ENCODE peak calls at places on chromosomes 4 and X, in nine cellular contexts. I is AG10803, Y is NB4, K is COLO829, P is ovary, J is activated gamma-delta T cell treated with Interleukin-2 at 50 U/mL for 16 hours, D is Right ventricle myocardium superior, E is mucosa of gallbladder, H is neural progenitor cell. B is an unnamed sample.

GRCh38 chr4:67549123-67549522 is 3.8 kb upstream of the CENPC start:
- DNase-seq in I (no peak), P (no peak), Y (peak; percentile 49), H (no peak), K (no peak), E (no peak), D (no peak), J (no peak), B (no peak)

GRCh38 chr4:99013402-99013843 is 17.9 kb downstream of the METAP1 start:
- DNase-seq in J (no peak), E (no peak), D (no peak), Y (no peak), H (peak; percentile 35), P (no peak), I (no peak), K (no peak), B (no peak)

GRCh38 chr4:153222790-153223417 is 18.7 kb downstream of the TRIM2 start:
- DNase-seq in Y (peak; percentile 55), H (peak; percentile 70), J (peak; percentile 6), E (peak; percentile 47), I (peak; percentile 49), D (peak; percentile 79), P (peak; percentile 74), K (no peak), B (peak; percentile 59)

GRCh38 chrX:65987856-65988255 is 52.0 kb downstream of the VSIG4 start:
- DNase-seq in H (no peak), D (no peak), J (no peak), K (no peak), I (no peak), P (no peak), E (no peak), Y (peak; percentile 72), B (no peak)

GRCh38 chr4:155248002-155248896 is 39.8 kb downstream of the NPY2R start:
- DNase-seq in K (peak; percentile 13), H (peak; percentile 90), D (no peak), I (no peak), E (no peak), Y (no peak), P (no peak), J (no peak), B (no peak)

GRCh38 chr4:159071969-159072765 is 30.7 kb upstream of the RAPGEF2 start:
- DNase-seq in J (no peak), P (no peak), Y (no peak), K (no peak), E (no peak), I (no peak), D (no peak), H (no peak), B (no peak)

GRCh38 chr4:26887143-26887542 is 26.5 kb downstream of the STIM2 start:
- DNase-seq in H (no peak), E (no peak), J (no peak), Y (no peak), K (no peak), I (no peak), D (no peak), P (no peak), B (no peak)

GRCh38 chr4:173761236-173761635 is 231.2 kb upstream of the HAND2 start:
- DNase-seq in K (no peak), J (no peak), Y (no peak), D (no peak), H (no peak), I (no peak), P (no peak), E (no peak), B (no peak)

GRCh38 chr4:7360802-7361201 is 73.9 kb downstream of the PSAPL1 start:
- DNase-seq in D (no peak), E (no peak), H (no peak), J (no peak), Y (no peak), K (no peak), I (no peak), P (peak; percentile 20), B (no peak)

GRCh38 chrX:22912598-22912997 is 87.2 kb upstream of the DDX53 start:
- DNase-seq in J (no peak), D (no peak), P (no peak), I (no peak), H (no peak), Y (no peak), E (no peak), K (no peak), B (no peak)

GRCh38 chr4:44221407-44221806 is 227.2 kb downstream of the KCTD8 start:
- DNase-seq in H (no peak), P (peak; percentile 13), K (no peak), E (no peak), I (no peak), Y (no peak), J (no peak), D (no peak), B (no peak)

GRCh38 chr4:169723207-169723606 is 34.5 kb downstream of the HPF1 start:
- DNase-seq in J (no peak), K (peak; percentile 20), H (peak; percentile 33), D (no peak), I (peak; percentile 6), P (no peak), E (no peak), Y (peak; percentile 16), B (peak; percentile 3)

GRCh38 chr4:110808371-110808878 is 185.5 kb upstream of the PITX2 start:
- DNase-seq in J (no peak), P (no peak), E (no peak), H (no peak), Y (no peak), D (no peak), I (no peak), K (no peak), B (no peak)

GRCh38 chr4:15234585-15235126 is 193.2 kb upstream of the C1QTNF7 start:
- DNase-seq in P (no peak), J (no peak), D (no peak), E (no peak), H (no peak), I (peak; percentile 95), Y (no peak), K (no peak), B (no peak)

GRCh38 chrX:107146670-107147069 is 28.0 kb upstream of the RBM41 start:
- DNase-seq in Y (peak; percentile 12), H (no peak), I (no peak), P (no peak), E (no peak), J (no peak), D (no peak), K (no peak), B (no peak)

GRCh38 chrX:133215747-133216146 is 2.4 kb downstream of the TFDP3 start:
- DNase-seq in D (no peak), J (no peak), H (peak; percentile 38), I (no peak), Y (peak; percentile 11), P (no peak), K (peak; percentile 28), E (peak; percentile 19), B (no peak)

GRCh38 chr4:10296730-10297129 is 160.5 kb downstream of the ZNF518B start:
- DNase-seq in E (no peak), K (peak; percentile 47), D (no peak), I (peak; percentile 92), H (peak; percentile 83), P (no peak), Y (no peak), J (no peak), B (peak; percentile 7)

GRCh38 chr4:22457348-22457747 is 58.5 kb downstream of the ADGRA3 start:
- DNase-seq in D (no peak), H (no peak), E (no peak), I (no peak), Y (no peak), J (no peak), K (no peak), P (no peak), B (no peak)

GRCh38 chr4:26786916-26787315 is 73.7 kb upstream of the STIM2 start:
- DNase-seq in K (no peak), I (no peak), D (no peak), Y (peak; percentile 87), J (no peak), H (no peak), P (no peak), E (no peak), B (no peak)

GRCh38 chr4:145177906-145178538 is 2.4 kb downstream of the OTUD4 start:
- DNase-seq in E (no peak), Y (peak; percentile 78), I (peak; percentile 20), P (no peak), H (no peak), J (no peak), D (no peak), K (peak; percentile 42), B (no peak)

GRCh38 chrX:16589211-16589610 is 60.7 kb upstream of the S100G start:
- DNase-seq in I (peak; percentile 64), Y (no peak), H (no peak), J (no peak), K (no peak), P (no peak), D (no peak), E (no peak), B (no peak)

GRCh38 chrX:153733651-153734240 is 9.1 kb downstream of the ABCD1 start:
- DNase-seq in D (no peak), I (no peak), K (no peak), H (no peak), J (no peak), E (no peak), P (no peak), Y (no peak), B (no peak)